ENCODE peak calls at places on chromosomes 12 and 14, in ten cellular contexts. X is endothelial cell; P is activated CD8-positive, alpha-beta T cell treated with anti-CD3 and anti-CD28 coated beads, Interleukin-2, amount 10 ng/mL, durations not matched to agents 7 days and 5 days; G is HT1080; T is activated T-helper 1 cell treated with anti-CD3 and anti-CD28 coated beads, Interleukin-12 subunit alpha, Interleukin-12 subunit beta, Interleukin-2, Interleukin-4 antibody, amounts not matched to agents 30 ng/mL and 10 ng/mL and 1 ng/mL, durations not matched to agents 14 hours and 24 hours and 36 hours; R is choroid plexus epithelial cell; D is GM04504; W is RKO; Z is AG09309; U is activated CD8-positive, alpha-beta memory T cell treated with anti-CD3 and anti-CD28 coated beads for 24 hours. I is an unnamed sample.

GRCh38 chr12:48865141-48865440 is 579 bp downstream of the RND1 start:
- DNase-seq in X (no peak), P (no peak), G (no peak), T (peak; percentile 14), R (no peak), D (no peak), W (no peak), Z (no peak), U (no peak), I (peak; percentile 22)

GRCh38 chr14:42140831-42141279 is 534.2 kb downstream of the LRFN5 start:
- DNase-seq in X (no peak), P (no peak), G (peak; percentile 90), T (no peak), R (peak; percentile 13), D (peak; percentile 4), W (peak; percentile 83), Z (peak; percentile 54), U (no peak), I (peak; percentile 86)

GRCh38 chr12:5746496-5746895 is 198.6 kb downstream of the ANO2 start:
- DNase-seq in X (no peak), P (no peak), G (no peak), T (no peak), R (no peak), D (no peak), W (no peak), Z (no peak), U (no peak), I (peak; percentile 72)

GRCh38 chr14:89237923-89238529 is 179.0 kb downstream of the FOXN3 start:
- DNase-seq in X (no peak), P (no peak), G (no peak), T (no peak), R (peak; percentile 57), D (no peak), W (peak; percentile 2), Z (no peak), U (no peak), I (no peak)

GRCh38 chr14:89182326-89182725 is 234.7 kb downstream of the FOXN3 start:
- DNase-seq in X (no peak), P (no peak), G (no peak), T (no peak), R (no peak), D (no peak), W (no peak), Z (no peak), U (no peak), I (no peak)

GRCh38 chr14:52802597-52802996 is 11.2 kb upstream of the GNPNAT1 start:
- DNase-seq in X (no peak), P (no peak), G (peak; percentile 80), T (no peak), R (no peak), D (peak; percentile 35), W (peak; percentile 58), Z (no peak), U (no peak), I (peak; percentile 62)

GRCh38 chr12:4147051-4147481 is 126.5 kb upstream of the CCND2 start:
- DNase-seq in X (no peak), P (no peak), G (no peak), T (no peak), R (no peak), D (no peak), W (no peak), Z (no peak), U (peak; percentile 56), I (no peak)

GRCh38 chr12:58408516-58408915 is 467.1 kb downstream of the ATP23 start:
- DNase-seq in X (no peak), P (no peak), G (no peak), T (no peak), R (no peak), D (no peak), W (no peak), Z (no peak), U (no peak), I (no peak)

GRCh38 chr12:122860052-122860853 is 25.0 kb downstream of the HIP1R start:
- DNase-seq in X (peak; percentile 84), P (peak; percentile 87), G (peak; percentile 58), T (peak; percentile 67), R (peak; percentile 87), D (no peak), W (peak; percentile 70), Z (no peak), U (peak; percentile 96), I (peak; percentile 81)

GRCh38 chr12:132428872-132429121 is 61.2 kb upstream of the FBRSL1 start:
- DNase-seq in X (no peak), P (no peak), G (no peak), T (no peak), R (no peak), D (no peak), W (no peak), Z (no peak), U (no peak), I (peak; percentile 29)

GRCh38 chr12:19066471-19067001 is 63.0 kb upstream of the PLEKHA5 start:
- DNase-seq in X (no peak), P (no peak), G (no peak), T (no peak), R (no peak), D (no peak), W (no peak), Z (no peak), U (no peak), I (peak; percentile 25)

GRCh38 chr12:33323823-33324222 is 115.8 kb downstream of the SYT10 start:
- DNase-seq in X (no peak), P (no peak), G (no peak), T (no peak), R (no peak), D (no peak), W (no peak), Z (no peak), U (no peak), I (no peak)

GRCh38 chr14:31027847-31028246 is 1.7 kb upstream of the STRN3 start:
- DNase-seq in X (no peak), P (no peak), G (no peak), T (no peak), R (no peak), D (no peak), W (no peak), Z (no peak), U (no peak), I (no peak)

GRCh38 chr14:54221971-54222370 is 174.8 kb upstream of the CDKN3 start:
- DNase-seq in X (no peak), P (no peak), G (no peak), T (no peak), R (no peak), D (no peak), W (no peak), Z (no peak), U (no peak), I (no peak)

GRCh38 chr14:102525213-102526143 is 15.9 kb upstream of the ANKRD9 start:
- DNase-seq in X (no peak), P (peak; percentile 67), G (peak; percentile 69), T (peak; percentile 29), R (peak; percentile 74), D (peak; percentile 20), W (peak; percentile 78), Z (no peak), U (no peak), I (peak; percentile 65)

GRCh38 chr12:116534341-116535121 is 24.6 kb upstream of the MAP1LC3B2 start:
- DNase-seq in X (no peak), P (no peak), G (no peak), T (no peak), R (no peak), D (no peak), W (no peak), Z (no peak), U (no peak), I (peak; percentile 19)

GRCh38 chr14:104262515-104263514 is 124.4 kb downstream of the KIF26A start:
- DNase-seq in X (no peak), P (no peak), G (no peak), T (no peak), R (no peak), D (no peak), W (no peak), Z (no peak), U (peak; percentile 26), I (no peak)

GRCh38 chr14:79809849-79810612 is 401.3 kb downstream of the DIO2 start:
- DNase-seq in X (no peak), P (no peak), G (peak; percentile 42), T (no peak), R (peak; percentile 73), D (no peak), W (peak; percentile 51), Z (no peak), U (no peak), I (peak; percentile 51)

GRCh38 chr12:12803186-12803585 is 10.0 kb upstream of the DDX47 start:
- DNase-seq in X (no peak), P (peak; percentile 71), G (peak; percentile 95), T (peak; percentile 48), R (peak; percentile 82), D (no peak), W (peak; percentile 91), Z (peak; percentile 44), U (no peak), I (peak; percentile 99)

GRCh38 chr12:107818984-107819383 is 44.5 kb downstream of the ASCL4 start:
- DNase-seq in X (no peak), P (no peak), G (peak; percentile 43), T (no peak), R (peak; percentile 24), D (peak; percentile 48), W (peak; percentile 30), Z (peak; percentile 57), U (no peak), I (peak; percentile 24)

GRCh38 chr12:49284672-49285071 is 10.3 kb upstream of the PRPH start:
- DNase-seq in X (no peak), P (no peak), G (no peak), T (no peak), R (no peak), D (no peak), W (no peak), Z (no peak), U (no peak), I (no peak)

GRCh38 chr12:57554897-57555296 is 5.1 kb downstream of the KIF5A start:
- DNase-seq in X (no peak), P (no peak), G (no peak), T (no peak), R (no peak), D (no peak), W (no peak), Z (no peak), U (no peak), I (no peak)

GRCh38 chr14:63257299-63257698 is 53.1 kb downstream of the RHOJ start:
- DNase-seq in X (no peak), P (no peak), G (no peak), T (no peak), R (no peak), D (no peak), W (no peak), Z (no peak), U (no peak), I (no peak)

GRCh38 chr12:97323154-97323553 is 139.4 kb upstream of the RMST start:
- DNase-seq in X (no peak), P (no peak), G (no peak), T (no peak), R (no peak), D (no peak), W (no peak), Z (no peak), U (no peak), I (no peak)

GRCh38 chr14:76810953-76811400 is 1.7 kb downstream of the ANGEL1 start:
- DNase-seq in X (peak; percentile 17), P (peak; percentile 49), G (peak; percentile 40), T (peak; percentile 4), R (peak; percentile 54), D (no peak), W (peak; percentile 76), Z (no peak), U (no peak), I (peak; percentile 30)

GRCh38 chr14:31921251-31921650 is 155.9 kb upstream of the ARHGAP5 start:
- DNase-seq in X (no peak), P (no peak), G (no peak), T (no peak), R (no peak), D (no peak), W (no peak), Z (no peak), U (no peak), I (no peak)

GRCh38 chr12:124434951-124435805 is 132.2 kb downstream of the NCOR2 start:
- DNase-seq in X (no peak), P (no peak), G (no peak), T (no peak), R (no peak), D (no peak), W (no peak), Z (no peak), U (no peak), I (no peak)

GRCh38 chr14:68749487-68750475 is 43.1 kb downstream of the ZFP36L1 start:
- DNase-seq in X (no peak), P (no peak), G (no peak), T (no peak), R (no peak), D (no peak), W (no peak), Z (no peak), U (no peak), I (peak; percentile 46)

I was measured in kidney tubule cell.